ENCODE peak calls at places on chromosomes 11 and 22, in four cellular contexts. X, S, C and M are unnamed samples. For H3K27me3, the result is how much of the 10 kb centered on the place peaks cover.

GRCh38 chr22:31064369-31064768 is 16.7 kb upstream of the SMTN start:
- DNase-seq in C (no peak), S (no peak), X (no peak), M (no peak)

GRCh38 chr11:94794287-94795168 is 26.4 kb downstream of the AMOTL1 start:
- DNase-seq in X (no peak), S (no peak), C (no peak), M (no peak)

GRCh38 chr11:14308114-14308896 is 50.7 kb downstream of the RRAS2 start:
- DNase-seq in C (no peak), S (no peak), X (no peak), M (no peak)

GRCh38 chr11:61505640-61506155 is 2.9 kb upstream of the LRRC10B start:
- DNase-seq in X (no peak), C (no peak), S (no peak), M (no peak)

GRCh38 chr11:113201055-113201818 is 113.1 kb upstream of the TTC12 start:
- DNase-seq in S (no peak), C (peak), X (no peak), M (no peak)

GRCh38 chr11:11313426-11313825 is 39.6 kb downstream of the CSNK2A3 start:
- DNase-seq in S (no peak), X (no peak), C (no peak), M (no peak)

GRCh38 chr11:626475-627272 is at the start of gene SCT:
- DNase-seq in C (no peak), S (no peak), X (no peak), M (no peak)

GRCh38 chr11:111938687-111939160 is 1.6 kb downstream of the DIXDC1 start:
- DNase-seq in X (no peak), S (no peak), C (no peak), M (no peak)

GRCh38 chr22:19892925-19893324 is 38.3 kb upstream of the GNB1L start:
- DNase-seq in C (no peak), S (no peak), X (no peak), M (no peak)

GRCh38 chr11:12246169-12246568 is 131.2 kb upstream of the PARVA start:
- DNase-seq in C (no peak), X (no peak), S (no peak), M (no peak)

GRCh38 chr11:8247312-8247711 is 16.4 kb downstream of the LMO1 start:
- DNase-seq in C (no peak), S (no peak), X (peak), M (no peak)

GRCh38 chr11:14644396-14645246 is 1.0 kb downstream of the PDE3B start:
- DNase-seq in X (peak), C (peak), S (no peak), M (no peak)

GRCh38 chr22:22318723-22319465 is 74.3 kb downstream of the VPREB1 start:
- DNase-seq in X (no peak), S (no peak), C (no peak), M (no peak)

GRCh38 chr22:27412866-27413445 is 388.6 kb downstream of the MN1 start:
- DNase-seq in C (no peak), X (no peak), S (no peak), M (no peak)

GRCh38 chr11:77636738-77637344 is 753 bp downstream of the CLNS1A start:
- DNase-seq in C (no peak), X (no peak), S (no peak), M (no peak)

GRCh38 chr11:63915961-63916836 is 765 bp downstream of the RCOR2 start:
- DNase-seq in S (no peak), C (no peak), X (no peak), M (no peak)

GRCh38 chr22:32752326-32752725 is 49.2 kb upstream of the TIMP3 start:
- DNase-seq in S (no peak), X (no peak), C (no peak), M (no peak)

GRCh38 chr11:36265793-36266628 is 23.2 kb downstream of the COMMD9 start:
- DNase-seq in S (no peak), X (peak), C (peak), M (peak)

GRCh38 chr22:46935506-46936377 is 173.3 kb downstream of the TBC1D22A start:
- DNase-seq in X (peak), S (no peak), C (no peak), M (no peak)

GRCh38 chr11:117678651-117679407 is 118.2 kb downstream of the DSCAML1 start:
- DNase-seq in S (no peak), C (no peak), X (peak), M (no peak)

GRCh38 chr11:67272327-67273259 is 6.3 kb downstream of the GRK2 start:
- DNase-seq in X (peak), S (peak), C (no peak), M (no peak)

GRCh38 chr22:24302591-24302990 is 32.0 kb downstream of the SPECC1L start:
- DNase-seq in S (no peak), C (no peak), X (no peak), M (no peak)

GRCh38 chr11:12189543-12190235 is 79.3 kb downstream of the MICAL2 start:
- DNase-seq in X (no peak), S (no peak), C (no peak), M (no peak)

GRCh38 chr11:1863352-1864215 is 10.7 kb downstream of the LSP1 start:
- DNase-seq in X (no peak), S (peak), C (peak), M (peak)

GRCh38 chr22:28799125-28799833 is 1.1 kb downstream of the XBP1 start:
- DNase-seq in S (peak), X (peak), C (no peak), M (no peak)

GRCh38 chr11:127383026-127383425 is 382.5 kb upstream of the KIRREL3 start:
- DNase-seq in S (no peak), X (no peak), C (no peak), M (no peak)

GRCh38 chr11:14012836-14013235 is 50.3 kb downstream of the SPON1 start:
- DNase-seq in X (no peak), S (no peak), C (no peak), M (no peak)

GRCh38 chr11:47514825-47515647 is 37.9 kb downstream of the CELF1 start:
- DNase-seq in X (no peak), S (no peak), C (no peak), M (no peak)

GRCh38 chr11:117946842-117947526 is 17.8 kb upstream of the TMPRSS13 start:
- DNase-seq in S (peak), X (peak), C (peak), M (peak)

GRCh38 chr11:18733202-18733601 is 7.2 kb upstream of the IGSF22 start:
- DNase-seq in S (no peak), X (no peak), C (no peak), M (no peak)

GRCh38 chr11:78030429-78031325 is 7.6 kb upstream of the KCTD14 start:
- DNase-seq in S (no peak), C (no peak), X (peak), M (peak)

GRCh38 chr11:72295471-72295870 is 51.5 kb upstream of the PHOX2A start:
- DNase-seq in S (no peak), X (no peak), C (no peak), M (peak)

GRCh38 chr11:7643323-7643722 is 30.0 kb downstream of the CYB5R2 start:
- DNase-seq in C (no peak), X (no peak), S (no peak), M (no peak)

GRCh38 chr11:40134820-40135219 is 1324.6 kb downstream of the LRRC4C start:
- DNase-seq in C (no peak), X (no peak), S (no peak), M (no peak)

GRCh38 chr11:79594839-79595238 is 154.0 kb upstream of the TENM4 start:
- DNase-seq in X (no peak), C (no peak), S (no peak), M (no peak)

GRCh38 chr11:85752890-85753581 is 57.9 kb downstream of the SYTL2 start:
- DNase-seq in S (no peak), X (peak), C (no peak), M (peak)

GRCh38 chr22:23565942-23566715 is 14.0 kb downstream of the IGLL1 start:
- DNase-seq in C (peak), S (no peak), X (no peak), M (no peak)

GRCh38 chr11:12395333-12395732 is 18.0 kb downstream of the PARVA start:
- DNase-seq in C (no peak), S (no peak), X (no peak), M (no peak)

GRCh38 chr11:133906241-133906640 is 50.5 kb downstream of the IGSF9B start:
- DNase-seq in C (no peak), X (no peak), S (no peak), M (peak)
- H3K27me3 ChIP-seq in C (under half), X (under half), S (under half), M (under half)

DNA sequence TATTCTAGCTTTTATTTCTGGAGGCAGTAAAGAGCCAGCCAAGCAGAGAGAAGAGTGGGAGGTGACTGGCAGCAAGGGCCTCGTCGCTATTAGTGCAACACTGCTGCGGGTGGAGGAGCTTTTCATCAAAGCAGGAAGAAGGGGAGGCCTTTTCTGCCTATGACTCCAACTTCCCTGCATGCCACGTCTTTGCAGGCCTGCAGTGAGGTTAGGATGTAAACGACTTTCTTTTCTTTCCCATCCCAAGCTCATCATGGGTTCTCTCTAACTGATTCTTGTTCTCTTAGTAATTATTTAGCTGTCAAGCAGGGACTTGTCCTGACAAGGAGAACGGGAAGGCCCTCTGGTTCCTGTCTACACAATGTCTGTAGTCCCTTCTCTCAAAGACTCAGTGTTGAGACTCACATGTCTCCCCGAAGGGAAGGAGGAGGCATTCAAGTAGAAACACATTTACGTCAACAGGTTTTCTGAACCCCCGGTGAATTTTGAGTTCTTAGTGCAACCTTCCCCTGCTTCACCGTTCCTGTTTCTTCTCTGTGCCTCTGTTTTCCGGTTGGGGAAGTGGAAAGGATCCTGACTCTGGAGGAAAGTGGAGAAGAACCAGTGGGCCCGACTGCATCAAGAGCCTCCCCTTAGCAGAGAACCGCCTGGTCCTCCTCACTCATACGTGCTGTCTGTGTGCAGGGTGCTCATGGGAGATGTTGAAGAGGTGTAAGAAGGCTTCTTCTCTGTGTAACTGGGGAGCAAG is 56.9 kb downstream of the PACS1 start:
- DNase-seq in S (no peak), C (no peak), X (peak), M (no peak)
- H3K27ac ChIP-seq in S (peak), C (no peak), X (peak), M (peak)

DNA sequence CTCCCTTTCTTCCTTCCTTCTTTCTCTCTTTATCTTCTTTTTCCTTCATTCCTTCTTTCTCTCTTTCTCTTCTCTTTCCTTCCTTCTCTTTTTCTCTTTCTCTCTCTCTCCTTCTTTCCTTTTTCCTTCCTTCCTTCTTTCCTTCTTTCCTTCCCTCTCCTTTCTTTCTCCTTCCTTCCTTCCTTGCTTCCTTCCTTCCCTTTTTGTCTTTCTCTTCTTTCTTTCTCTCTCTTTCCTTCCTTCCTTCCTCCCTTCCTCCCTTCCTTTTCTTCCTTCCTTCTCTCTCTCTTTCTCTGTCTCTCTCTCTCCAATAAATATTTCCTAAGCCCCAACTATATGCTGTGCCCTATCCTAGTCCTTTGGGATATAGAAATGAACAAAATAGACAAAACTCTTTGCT is 60.5 kb downstream of the CACNG2 start:
- DNase-seq in C (no peak), S (no peak), X (no peak), M (no peak)
- H3K27me3 ChIP-seq in C (under half), S (under half), X (under half), M (under half)

GRCh38 chr11:102623128-102623527 is 2.0 kb downstream of the MMP20 start:
- DNase-seq in X (no peak), C (no peak), S (no peak), M (no peak)

GRCh38 chr11:102623998-102624397 is 1.1 kb downstream of the MMP20 start:
- DNase-seq in C (no peak), S (no peak), X (no peak), M (no peak)

GRCh38 chr11:102622258-102622657 is 2.9 kb downstream of the MMP20 start:
- DNase-seq in C (no peak), X (no peak), S (no peak), M (no peak)

GRCh38 chr11:102620179-102620578 is 5.0 kb downstream of the MMP20 start:
- DNase-seq in S (no peak), C (no peak), X (no peak), M (no peak)

DNA sequence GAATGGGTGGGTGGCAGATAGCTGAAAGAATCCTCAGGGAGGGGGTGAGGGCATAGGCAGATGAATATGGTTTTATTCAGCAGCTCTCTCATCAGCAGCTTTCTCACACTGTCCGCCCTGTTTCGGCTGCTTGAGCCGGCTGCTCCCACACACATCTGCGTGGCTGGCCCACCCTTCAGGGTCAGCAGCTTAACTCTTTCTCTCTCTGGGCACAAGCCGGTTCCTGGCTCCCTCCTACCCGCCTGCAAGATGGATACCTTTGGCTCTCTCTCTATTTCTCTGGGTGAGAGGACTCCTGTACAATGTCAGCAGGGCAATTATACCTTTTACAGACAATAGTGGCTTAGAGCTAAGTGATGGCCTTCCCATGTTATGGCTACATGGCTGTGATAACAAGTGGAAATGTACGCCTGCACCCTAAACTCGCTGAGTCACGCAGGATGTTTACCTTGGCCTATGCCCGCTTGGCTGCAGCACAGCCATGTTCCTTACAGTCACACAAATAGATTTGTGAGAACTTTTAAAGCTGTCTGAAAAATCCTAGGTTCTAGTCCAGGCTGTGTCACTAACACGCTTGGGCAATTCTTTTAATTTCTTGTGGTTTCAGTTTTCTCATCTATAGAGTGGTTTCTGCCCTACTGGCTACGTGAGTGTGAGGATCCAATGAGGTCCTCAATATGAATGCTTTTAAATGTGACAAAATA is 4.1 kb downstream of the MMP20 start:
- DNase-seq in S (no peak), X (no peak), C (no peak), M (no peak)
- H3K27ac ChIP-seq in S (no peak), X (no peak), C (no peak), M (no peak)

GRCh38 chr11:120651396-120651795 is 139.8 kb downstream of the GRIK4 start:
- DNase-seq in X (no peak), S (no peak), C (no peak), M (no peak)
- H3K27me3 ChIP-seq in X (under half), S (under half), C (under half), M (under half)

GRCh38 chr22:40401532-40401931 is 31.1 kb downstream of the SGSM3 start:
- DNase-seq in S (no peak), C (no peak), X (peak), M (no peak)
- H3K27ac ChIP-seq in S (no peak), C (no peak), X (no peak), M (no peak)

GRCh38 chr11:80727315-80727714 is 1286.5 kb upstream of the TENM4 start:
- DNase-seq in C (peak), S (no peak), X (peak), M (no peak)

GRCh38 chr11:80726236-80726635 is 1285.4 kb upstream of the TENM4 start:
- DNase-seq in X (no peak), C (no peak), S (no peak), M (no peak)

GRCh38 chr11:80722616-80723015 is 1281.8 kb upstream of the TENM4 start:
- DNase-seq in S (no peak), C (no peak), X (no peak), M (no peak)

GRCh38 chr11:80720295-80720694 is 1279.5 kb upstream of the TENM4 start:
- DNase-seq in X (no peak), S (no peak), C (no peak), M (no peak)

DNA sequence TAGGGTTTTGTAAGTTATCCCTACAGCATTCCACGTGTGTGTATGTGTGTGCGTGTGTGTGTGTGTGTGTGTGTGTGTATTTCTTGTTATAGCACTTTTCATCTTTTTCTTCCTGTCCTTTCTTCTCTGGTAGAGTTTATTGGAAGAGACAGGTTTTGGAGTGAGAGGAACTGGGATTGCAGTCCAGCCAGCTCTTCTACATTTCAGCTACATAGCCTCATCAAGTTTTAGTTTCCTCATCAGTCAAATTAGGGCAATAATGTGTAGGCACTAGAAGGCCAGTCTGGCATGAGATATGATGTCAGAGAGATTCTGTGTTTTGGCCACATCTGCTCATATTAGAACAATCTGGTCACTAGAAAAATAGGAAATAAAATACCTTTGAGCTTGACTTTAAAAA is 1283.5 kb upstream of the TENM4 start:
- DNase-seq in S (no peak), X (no peak), C (no peak), M (no peak)
- H3K27me3 ChIP-seq in S (under half), X (under half), C (under half), M (under half)

GRCh38 chr11:9802291-9802861 is 138.5 kb downstream of the SWAP70 start:
- DNase-seq in S (no peak), X (no peak), C (no peak), M (no peak)
- H3K27ac ChIP-seq in S (no peak), X (peak), C (no peak), M (peak)

DNA sequence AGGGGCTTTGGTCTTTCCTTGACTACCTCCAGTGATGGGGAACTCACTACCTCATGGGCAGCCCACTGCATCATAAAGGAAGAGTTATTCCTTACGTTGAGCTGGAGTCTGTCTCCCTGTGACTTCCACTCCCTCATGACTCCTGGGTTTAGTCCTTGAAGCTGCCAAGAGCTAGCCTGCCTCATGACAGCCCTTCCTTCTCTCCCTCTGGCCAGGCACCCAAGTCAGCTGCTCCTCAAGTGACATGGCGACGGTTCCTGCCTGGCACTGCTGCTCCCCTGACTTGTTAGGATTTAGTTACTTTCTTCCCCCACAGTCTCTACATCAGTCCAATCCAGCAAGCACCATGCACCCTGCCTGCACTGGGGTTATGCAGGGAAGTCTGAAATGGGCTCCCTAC is 196.1 kb upstream of the TBCEL start:
- DNase-seq in X (no peak), C (no peak), S (no peak), M (no peak)
- H3K27me3 ChIP-seq in X (under half), C (under half), S (under half), M (under half)